ENCODE peak calls at places on chromosome 17, in six cellular contexts. T is C1 segment of cervical spinal cord; K is renal cortical epithelial cell; W is activated CD4-positive, alpha-beta T cell treated with anti-CD3 and anti-CD28 coated beads for 1 hour; J is uterus; A is activated T-cell treated with anti-CD3 and anti-CD28 coated beads for 24 hours. V is an unnamed sample.

GRCh38 chr17:78789149-78789662 is 7.1 kb upstream of the CYTH1 start:
- DNase-seq in J (no peak), T (no peak), W (no peak), K (no peak), A (no peak), V (no peak)

GRCh38 chr17:81447331-81447933 is 52.2 kb downstream of the BAHCC1 start:
- DNase-seq in A (no peak), T (no peak), W (no peak), K (no peak), J (no peak), V (no peak)

GRCh38 chr17:37844158-37844976 is 79.8 kb upstream of the TBC1D3K start:
- DNase-seq in A (peak), K (no peak), J (no peak), W (peak), T (peak), V (peak)

GRCh38 chr17:44977065-44977464 is 9.0 kb upstream of the C1QL1 start:
- DNase-seq in K (no peak), J (no peak), T (no peak), W (no peak), A (no peak), V (no peak)

GRCh38 chr17:49224198-49224996 is 6.2 kb downstream of the PHOSPHO1 start:
- DNase-seq in T (no peak), A (no peak), K (no peak), J (no peak), W (peak), V (no peak)

GRCh38 chr17:32802306-32802705 is 74.6 kb downstream of the MYO1D start:
- DNase-seq in K (no peak), J (no peak), W (no peak), A (no peak), T (no peak), V (no peak)

GRCh38 chr17:80820331-80820730 is 171.3 kb upstream of the CHMP6 start:
- DNase-seq in W (no peak), T (no peak), A (no peak), J (no peak), K (no peak), V (no peak)

GRCh38 chr17:34434065-34434464 is 71.0 kb upstream of the CCL1 start:
- DNase-seq in J (no peak), W (no peak), A (no peak), K (no peak), T (no peak), V (no peak)

GRCh38 chr17:14926073-14926472 is 339.1 kb downstream of the PMP22 start:
- DNase-seq in K (no peak), A (no peak), T (no peak), J (no peak), W (no peak), V (no peak)

GRCh38 chr17:82836823-82837357 is 2.9 kb downstream of the ZNF750 start:
- DNase-seq in K (peak), A (no peak), W (no peak), J (peak), T (no peak), V (no peak)

GRCh38 chr17:31596382-31597323 is 205.2 kb downstream of the RAB11FIP4 start:
- DNase-seq in T (peak), A (no peak), K (peak), W (no peak), J (peak), V (peak)

GRCh38 chr17:65115721-65116312 is 21.4 kb upstream of the RGS9 start:
- DNase-seq in T (no peak), K (no peak), A (no peak), J (no peak), W (no peak), V (no peak)

GRCh38 chr17:81245024-81245664 is 6.0 kb downstream of the NDUFAF8 start:
- DNase-seq in J (no peak), A (no peak), W (no peak), K (peak), T (no peak), V (no peak)

GRCh38 chr17:43316522-43317142 is 82.2 kb upstream of the ARL4D start:
- DNase-seq in J (no peak), A (no peak), K (no peak), W (no peak), T (no peak), V (no peak)

GRCh38 chr17:28460901-28461300 is 12.5 kb upstream of the SLC13A2 start:
- DNase-seq in T (no peak), K (no peak), J (no peak), A (no peak), W (no peak), V (no peak)

GRCh38 chr17:2710804-2711607 is 558 bp downstream of the CLUH start:
- DNase-seq in J (no peak), A (peak), T (no peak), W (no peak), K (peak), V (no peak)

GRCh38 chr17:45394913-45395568 is 37.6 kb downstream of the ARHGAP27 start:
- DNase-seq in W (no peak), T (peak), J (peak), K (peak), A (peak), V (no peak)

GRCh38 chr17:59851431-59852375 is 41.0 kb downstream of the TUBD1 start:
- DNase-seq in T (no peak), W (no peak), K (peak), A (no peak), J (peak), V (no peak)

GRCh38 chr17:73021771-73022170 is 70.7 kb downstream of the SLC39A11 start:
- DNase-seq in K (no peak), A (no peak), J (no peak), W (no peak), T (no peak), V (no peak)

GRCh38 chr17:80372922-80373570 is 41.9 kb upstream of the ENDOV start:
- DNase-seq in K (no peak), J (no peak), A (no peak), T (no peak), W (no peak), V (no peak)